ENCODE peak calls at places on chromosomes 1 and 21, in four cellular contexts. V, G, I and C are unnamed samples. For H3K4me1, the result is how much of the 10 kb centered on the place peaks cover.

GRCh38 chr1:11518791-11519628 is 40.1 kb downstream of the DISP3 start:
- DNase-seq in V (no peak), G (no peak), I (no peak), C (no peak)

GRCh38 chr1:38891753-38892152 is 10.4 kb upstream of the GJA9 start:
- DNase-seq in V (peak), G (peak), I (peak), C (no peak)

GRCh38 chr21:44959376-44960091 is 19.7 kb downstream of the SLX9 start:
- DNase-seq in V (no peak), G (no peak), I (no peak), C (no peak)

GRCh38 chr21:44603911-44604310 is 3.5 kb downstream of the KRTAP10-7 start:
- DNase-seq in V (no peak), G (no peak), I (no peak), C (no peak)

GRCh38 chr1:244449936-244450508 is 1.7 kb downstream of the ADSS2 start:
- DNase-seq in V (no peak), G (no peak), I (no peak), C (no peak)

GRCh38 chr1:218658899-218659298 is 313.8 kb downstream of the TGFB2 start:
- DNase-seq in V (peak), G (peak), I (no peak), C (no peak)

GRCh38 chr1:41811978-41812852 is 106.5 kb downstream of the HIVEP3 start:
- DNase-seq in V (peak), G (peak), I (peak), C (no peak)

GRCh38 chr21:38266732-38267131 is 9.9 kb downstream of the KCNJ15 start:
- DNase-seq in V (no peak), G (peak), I (no peak), C (no peak)

GRCh38 chr1:183871142-183871541 is 66.2 kb downstream of the RGL1 start:
- DNase-seq in V (peak), G (peak), I (no peak), C (no peak)

GRCh38 chr1:9194024-9194423 is 40.5 kb upstream of the H6PD start:
- DNase-seq in V (peak), G (no peak), I (no peak), C (no peak)

GRCh38 chr1:55572878-55573734 is 357.9 kb upstream of the USP24 start:
- DNase-seq in V (peak), G (peak), I (no peak), C (no peak)

GRCh38 chr1:179025975-179026812 is 500 bp downstream of the FAM20B start:
- DNase-seq in V (peak), G (no peak), I (peak), C (peak)

GRCh38 chr1:205926636-205927035 is 16.6 kb downstream of the SLC26A9 start:
- DNase-seq in V (no peak), G (no peak), I (no peak), C (no peak)

GRCh38 chr21:39430457-39430856 is 15.1 kb downstream of the LCA5L start:
- DNase-seq in V (no peak), G (no peak), I (peak), C (no peak)

GRCh38 chr21:34004984-34005383 is 68.4 kb upstream of the MRPS6 start:
- DNase-seq in V (no peak), G (no peak), I (no peak), C (no peak)

GRCh38 chr1:93620169-93620840 is 61.3 kb downstream of the BCAR3 start:
- DNase-seq in V (no peak), G (peak), I (no peak), C (no peak)

GRCh38 chr1:34002810-34003209 is 138.9 kb downstream of the HMGB4 start:
- DNase-seq in V (no peak), G (no peak), I (peak), C (no peak)

GRCh38 chr21:45792682-45793383 is 149.3 kb downstream of the PCBP3 start:
- DNase-seq in V (no peak), G (no peak), I (no peak), C (no peak)

GRCh38 chr1:204206121-204206520 is 7.7 kb downstream of the GOLT1A start:
- DNase-seq in V (no peak), G (peak), I (peak), C (no peak)

GRCh38 chr1:2543543-2544092 is 12.6 kb upstream of the TNFRSF14 start:
- DNase-seq in V (no peak), G (peak), I (peak), C (peak)

GRCh38 chr1:220691039-220691684 is 999 bp downstream of the C1orf115 start:
- DNase-seq in V (no peak), G (no peak), I (no peak), C (no peak)

GRCh38 chr1:87134625-87135024 is 194.1 kb upstream of the LMO4 start:
- DNase-seq in V (no peak), G (no peak), I (no peak), C (no peak)

GRCh38 chr1:117179471-117179870 is 31.3 kb downstream of the VTCN1 start:
- DNase-seq in V (no peak), G (no peak), I (no peak), C (no peak)

GRCh38 chr1:7705048-7705907 is 65.8 kb upstream of the VAMP3 start:
- DNase-seq in V (no peak), G (no peak), I (peak), C (peak)

GRCh38 chr1:41377397-41377796 is 16.2 kb downstream of the FOXO6 start:
- DNase-seq in V (no peak), G (no peak), I (no peak), C (no peak)

GRCh38 chr1:23403735-23404486 is 20.6 kb downstream of the TCEA3 start:
- DNase-seq in V (peak), G (peak), I (peak), C (peak)

GRCh38 chr1:23403038-23403336 is 21.6 kb downstream of the TCEA3 start:
- DNase-seq in V (peak), G (peak), I (no peak), C (no peak)

GRCh38 chr1:23403355-23403734 is 21.2 kb downstream of the TCEA3 start:
- DNase-seq in V (no peak), G (no peak), I (no peak), C (no peak)

GRCh38 chr1:23407036-23407630 is 17.4 kb downstream of the TCEA3 start:
- DNase-seq in V (no peak), G (no peak), I (no peak), C (no peak)

GRCh38 chr1:23405946-23406345 is 18.6 kb downstream of the TCEA3 start:
- DNase-seq in V (no peak), G (no peak), I (no peak), C (no peak)
- H3K4me1 ChIP-seq in V (under half), G (under half), I (under half), C (under half)

GRCh38 chr1:110484801-110485200 is 33.9 kb downstream of the PROK1 start:
- DNase-seq in V (no peak), G (no peak), I (no peak), C (no peak)

GRCh38 chr1:110483308-110483685 is 32.3 kb downstream of the PROK1 start:
- DNase-seq in V (no peak), G (no peak), I (no peak), C (no peak)

GRCh38 chr1:110480356-110481096 is 29.6 kb downstream of the PROK1 start:
- DNase-seq in V (no peak), G (no peak), I (no peak), C (no peak)

GRCh38 chr1:110481968-110482623 is 31.1 kb downstream of the PROK1 start:
- DNase-seq in V (no peak), G (no peak), I (peak), C (no peak)

DNA sequence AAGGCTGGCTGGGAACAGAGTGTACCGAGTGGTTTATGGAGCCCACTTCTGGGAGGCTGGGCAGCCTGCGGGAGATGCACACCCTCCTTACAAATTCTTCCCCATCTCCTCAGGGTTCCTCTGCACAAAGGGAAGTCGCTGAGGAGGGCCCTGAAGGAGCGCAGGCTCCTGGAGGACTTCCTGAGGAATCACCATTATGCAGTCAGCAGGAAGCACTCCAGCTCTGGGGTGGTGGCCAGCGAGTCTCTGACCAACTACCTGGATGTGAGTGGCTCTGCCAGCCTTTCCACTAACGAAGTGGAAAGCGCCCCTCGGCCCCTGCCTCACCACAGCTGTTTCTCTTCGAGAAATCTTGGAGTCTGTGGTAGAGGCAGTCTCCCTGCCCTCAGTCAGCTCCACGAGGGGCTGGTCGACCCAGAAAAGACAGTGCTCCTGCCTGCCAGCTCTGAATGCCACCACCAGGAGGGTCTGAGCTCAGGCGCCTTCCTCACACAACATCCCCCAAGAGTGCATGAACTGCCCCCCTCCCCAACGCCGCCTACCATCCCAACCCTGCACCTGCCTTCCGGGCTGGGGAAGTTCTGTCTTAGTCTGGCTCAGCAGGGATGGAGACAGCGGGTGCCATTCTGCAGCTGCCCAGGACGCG is 31.8 kb downstream of the PROK1 start:
- DNase-seq in V (no peak), G (no peak), I (peak), C (no peak)
- H3K4me1 ChIP-seq in V (under half), G (under half), I (under half), C (under half)

GRCh38 chr1:46612937-46613660 is 3.5 kb downstream of the MOB3C start:
- DNase-seq in V (no peak), G (no peak), I (peak), C (no peak)
- H3K4me1 ChIP-seq in V (under half), G (under half), I (under half), C (half or more)

DNA sequence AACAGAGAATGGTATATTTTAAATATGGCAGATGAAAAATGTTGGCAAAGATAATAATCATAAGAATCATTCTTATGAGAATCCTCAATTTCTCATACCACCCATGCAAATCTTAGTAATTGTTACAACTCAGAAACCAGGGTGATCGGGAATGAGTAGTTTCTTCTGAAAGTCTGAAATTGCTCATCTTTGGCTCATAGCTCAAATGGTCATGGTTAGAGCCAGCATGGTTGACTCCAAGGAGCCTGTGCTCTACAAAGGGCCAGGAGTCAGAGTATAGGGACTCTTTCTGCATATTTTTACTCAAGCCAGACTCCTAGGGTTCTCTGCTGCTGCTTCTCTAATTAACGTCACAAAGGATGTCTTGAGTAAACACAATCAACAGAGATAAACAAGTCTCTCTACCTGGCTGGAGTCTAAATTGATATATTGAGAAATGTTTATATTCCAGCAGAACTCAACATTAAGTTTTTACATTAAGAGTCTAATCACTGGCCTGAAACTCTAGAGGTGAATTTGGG is 1.9 kb upstream of the ETV3 start:
- DNase-seq in V (no peak), G (no peak), I (peak), C (no peak)
- H3K4me1 ChIP-seq in V (under half), G (under half), I (under half), C (under half)

DNA sequence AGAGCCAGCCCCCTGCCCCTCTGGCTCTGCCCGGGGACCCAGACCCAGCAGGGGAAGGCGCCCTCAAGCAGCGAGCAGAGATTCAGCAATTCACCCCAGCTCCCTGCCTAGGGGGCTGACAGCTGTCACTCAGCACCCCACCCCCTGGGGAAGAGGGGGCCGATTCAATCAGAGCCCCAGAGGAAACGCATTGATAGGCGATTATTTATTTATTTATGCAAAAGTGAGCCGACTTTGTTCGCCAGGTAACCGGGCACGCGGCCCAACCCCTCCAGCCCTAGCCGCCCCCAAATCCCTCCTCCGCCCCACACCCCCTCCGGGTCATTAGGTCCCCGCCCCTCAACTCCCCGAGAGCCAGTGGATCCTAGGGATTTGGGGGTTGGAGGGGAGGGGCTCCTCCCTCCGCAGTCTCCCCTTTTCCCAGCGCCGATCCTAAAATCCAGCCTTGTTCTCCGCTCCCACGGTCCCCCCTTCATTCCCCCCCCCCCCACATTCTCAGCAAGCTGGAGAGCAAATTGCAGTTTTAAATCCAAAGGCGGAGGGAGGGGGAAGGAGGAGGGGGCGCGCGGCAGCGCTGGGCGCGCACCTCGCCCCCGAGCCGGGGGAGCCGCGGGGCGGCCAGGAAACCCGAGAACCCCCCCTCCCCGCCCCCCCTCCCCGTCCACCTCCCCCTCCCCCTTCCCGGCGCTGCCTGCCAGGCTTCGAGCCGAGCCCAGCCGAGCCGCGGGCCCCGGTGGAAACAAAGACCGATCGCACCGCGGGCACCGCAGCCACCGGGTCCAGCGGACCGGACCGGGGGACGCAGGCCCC is 1.2 kb downstream of the AHDC1 start:
- DNase-seq in V (no peak), G (peak), I (peak), C (no peak)
- H3K4me1 ChIP-seq in V (half or more), G (under half), I (half or more), C (half or more)

GRCh38 chr1:172931846-172932245 is 118.9 kb downstream of the TNFSF18 start:
- DNase-seq in V (no peak), G (no peak), I (no peak), C (no peak)
- H3K4me1 ChIP-seq in V (under half), G (under half), I (under half), C (under half)